ENCODE peak calls at places on chromosomes 11 and 22, in four cellular contexts. Z is HepG2, K is GM12878, N is K562. C is an unnamed sample.

GRCh38 chr11:105588001-105588400 is 21.9 kb upstream of the GRIA4 start:
- DNase-seq in Z (no peak), N (no peak), K (no peak), C (no peak)

GRCh38 chr11:68012843-68013610 is 2.9 kb downstream of the ALDH3B1 start:
- DNase-seq in K (no peak), N (no peak), Z (peak), C (no peak)

GRCh38 chr22:37244922-37245722 is 1.1 kb upstream of the RAC2 start:
- DNase-seq in N (no peak), K (no peak), Z (no peak), C (no peak)

GRCh38 chr22:49608660-49609059 is 219.0 kb downstream of the BRD1 start:
- DNase-seq in Z (no peak), N (no peak), K (no peak), C (no peak)

GRCh38 chr11:93497575-93497974 is 45.6 kb downstream of the SMCO4 start:
- DNase-seq in K (no peak), Z (no peak), N (no peak), C (no peak)

GRCh38 chr11:32949739-32950138 is 57.1 kb downstream of the QSER1 start:
- DNase-seq in Z (no peak), K (no peak), N (no peak), C (no peak)

GRCh38 chr22:48782817-48783511 is 1044.7 kb downstream of the BRD1 start:
- DNase-seq in K (no peak), N (peak), Z (no peak), C (peak)

GRCh38 chr11:45385423-45385822 is 99.3 kb upstream of the SYT13 start:
- DNase-seq in K (no peak), N (no peak), Z (no peak), C (no peak)

GRCh38 chr11:111845256-111846028 is 25.9 kb downstream of the ALG9 start:
- DNase-seq in N (no peak), Z (no peak), K (no peak), C (no peak)

GRCh38 chr11:95443386-95443785 is 212.4 kb upstream of the SESN3 start:
- DNase-seq in K (peak), N (peak), Z (peak), C (no peak)

GRCh38 chr11:68750197-68750987 is 928 bp downstream of the TESMIN start:
- DNase-seq in N (peak), K (no peak), Z (no peak), C (no peak)

GRCh38 chr11:118953265-118953664 is 2.8 kb upstream of the UPK2 start:
- DNase-seq in N (no peak), K (no peak), Z (no peak), C (peak)

GRCh38 chr11:69810289-69811118 is 8.7 kb downstream of the FGF3 start:
- DNase-seq in K (no peak), Z (no peak), N (no peak), C (no peak)

GRCh38 chr11:128862913-128863660 is 4.0 kb downstream of the KCNJ1 start:
- DNase-seq in N (no peak), Z (no peak), K (no peak), C (no peak)

GRCh38 chr22:42432020-42432596 is at the start of gene NFAM1:
- DNase-seq in N (no peak), Z (no peak), K (no peak), C (no peak)

GRCh38 chr11:70174846-70175764 is 28.0 kb upstream of the FADD start:
- DNase-seq in Z (no peak), K (no peak), N (no peak), C (no peak)

GRCh38 chr11:829116-829945 is 1.6 kb downstream of the CRACR2B start:
- DNase-seq in N (no peak), Z (no peak), K (no peak), C (no peak)

GRCh38 chr11:77027275-77027674 is 6.9 kb upstream of the B3GNT6 start:
- DNase-seq in Z (no peak), K (no peak), N (no peak), C (no peak)

GRCh38 chr22:27992294-27993165 is 73.5 kb upstream of the PITPNB start:
- DNase-seq in N (no peak), Z (no peak), K (no peak), C (no peak)

GRCh38 chr11:17036666-17037658 is 22.7 kb upstream of the PLEKHA7 start:
- DNase-seq in K (no peak), Z (peak), N (no peak), C (no peak)

GRCh38 chr11:47524200-47524874 is 28.6 kb downstream of the CELF1 start:
- DNase-seq in K (no peak), N (no peak), Z (no peak), C (peak)

GRCh38 chr22:49583886-49584505 is 243.7 kb downstream of the BRD1 start:
- DNase-seq in Z (no peak), N (no peak), K (no peak), C (peak)

GRCh38 chr11:74754507-74755255 is 6.0 kb downstream of the RNF169 start:
- DNase-seq in N (no peak), K (peak), Z (no peak), C (no peak)

GRCh38 chr11:22666700-22667439 is 459 bp downstream of the GAS2 start:
- DNase-seq in Z (peak), K (no peak), N (no peak), C (peak)

GRCh38 chr22:37101311-37102063 is 8.0 kb downstream of the TMPRSS6 start:
- DNase-seq in N (no peak), K (no peak), Z (no peak), C (no peak)

GRCh38 chr11:93236741-93237675 is 39.2 kb upstream of the SLC36A4 start:
- DNase-seq in Z (peak), K (no peak), N (peak), C (peak)

GRCh38 chr11:7473702-7474101 is 11.6 kb upstream of the OLFML1 start:
- DNase-seq in Z (no peak), K (peak), N (no peak), C (no peak)

GRCh38 chr22:44489817-44490216 is 8.2 kb downstream of the RTL6 start:
- DNase-seq in N (no peak), Z (no peak), K (no peak), C (no peak)

GRCh38 chr11:134037093-134037908 is 31.6 kb upstream of the JAM3 start:
- DNase-seq in N (peak), Z (no peak), K (peak), C (peak)

GRCh38 chr22:22030493-22031182 is 48.1 kb upstream of the TOP3B start:
- DNase-seq in Z (peak), K (peak), N (peak), C (peak)

GRCh38 chr11:62443390-62444201 is 24.8 kb downstream of the SCGB1A1 start:
- DNase-seq in N (no peak), Z (no peak), K (no peak), C (peak)

GRCh38 chr11:119361056-119361787 is 14.7 kb upstream of the MFRP start:
- DNase-seq in Z (peak), K (no peak), N (peak), C (peak)

DNA sequence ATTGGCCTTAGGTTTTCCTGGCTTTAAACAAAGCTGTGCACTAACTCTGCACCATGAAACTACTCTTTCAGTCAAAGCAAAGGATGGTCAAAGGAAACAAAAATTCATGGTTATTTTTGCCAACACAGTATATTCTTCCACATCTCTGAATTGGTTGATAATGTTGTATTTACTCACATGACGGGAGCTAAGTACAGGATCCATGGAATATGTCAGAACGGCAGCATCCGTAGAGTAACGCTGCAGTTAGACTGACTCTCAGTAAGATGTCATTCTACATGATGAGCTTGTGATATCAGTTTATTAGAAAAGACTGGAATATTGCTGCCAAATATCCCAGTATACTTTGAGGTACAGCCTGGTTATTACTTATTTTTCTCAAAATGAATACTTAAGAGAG is 172.1 kb downstream of the PGR start:
- DNase-seq in K (no peak), Z (no peak), N (no peak), C (no peak)
- TF ChIP-seq ZBTB33 in K (no peak), Z (no peak), N (no peak), C (no peak)

DNA sequence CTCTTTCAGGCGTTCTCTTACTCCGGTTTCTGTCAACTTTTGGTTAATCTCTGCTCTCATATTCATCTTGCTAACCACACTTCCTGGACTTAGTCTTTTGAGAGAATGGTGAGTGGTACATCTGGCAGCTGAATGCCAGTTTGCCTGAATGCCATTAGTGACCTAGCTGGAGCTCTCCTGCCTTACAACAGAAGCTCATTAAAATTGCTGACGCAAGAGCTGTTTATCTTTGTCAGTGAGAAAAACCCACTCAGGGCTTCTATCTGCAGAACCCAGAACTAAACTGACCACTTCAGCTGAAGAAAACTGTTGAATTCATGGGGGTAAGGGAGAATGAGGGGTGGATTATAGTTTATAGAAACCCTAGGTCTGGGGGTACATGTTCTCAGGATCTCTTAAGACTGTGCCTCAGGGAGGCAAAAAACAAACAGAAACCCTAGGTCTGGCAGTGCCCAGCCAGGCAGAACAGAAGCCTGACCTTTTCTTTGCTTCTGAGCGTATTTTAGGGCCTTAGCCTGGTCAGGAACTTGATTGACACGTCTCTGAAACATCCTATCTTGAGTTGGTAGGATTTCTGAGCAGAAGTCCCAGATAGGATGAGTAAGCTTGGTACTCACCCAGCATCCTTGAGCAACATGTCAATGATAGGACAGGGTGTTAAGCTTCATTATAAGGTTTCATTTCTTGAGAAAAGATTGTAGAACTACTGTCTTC is 52.8 kb upstream of the YWHAH start:
- DNase-seq in Z (no peak), N (peak), K (no peak), C (peak)
- TF ChIP-seq RFX5 in Z (no peak), N (no peak), K (no peak), C (no peak)

DNA sequence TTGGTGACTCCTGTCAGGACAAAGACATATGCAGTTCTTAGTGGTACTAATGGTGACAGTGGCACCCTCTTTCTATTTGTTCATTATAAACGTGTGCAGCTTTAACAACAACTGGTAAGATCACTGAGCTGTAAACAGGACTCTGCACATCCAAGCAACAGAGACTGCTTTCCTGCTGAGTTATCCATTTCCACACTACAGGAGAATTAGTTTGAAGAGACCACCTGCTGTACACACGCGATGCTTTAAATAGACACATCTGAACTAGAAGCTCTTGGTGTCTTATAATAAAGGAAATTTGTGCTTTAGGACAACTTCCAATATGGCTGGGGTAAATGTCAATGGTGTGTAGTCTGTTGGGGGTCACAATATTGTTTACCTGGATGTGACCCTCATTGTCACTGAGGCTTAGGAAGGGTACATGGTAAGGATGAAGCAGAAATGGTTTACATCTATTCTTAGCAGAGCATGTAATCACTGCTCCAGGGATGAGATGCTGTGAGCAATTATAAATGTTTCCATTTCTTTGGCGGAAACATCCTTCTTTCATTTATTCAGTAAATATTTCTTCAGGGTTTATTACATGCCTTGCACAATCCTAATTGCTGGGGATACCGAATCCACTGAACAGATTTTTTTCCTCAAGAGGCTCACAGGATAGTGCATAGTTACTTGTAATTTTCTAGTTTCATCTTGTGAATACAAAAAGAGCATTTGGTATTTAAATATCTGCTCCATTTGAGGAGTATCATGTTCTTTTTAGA is 354.0 kb upstream of the CCDC90B start:
- DNase-seq in N (no peak), Z (no peak), K (no peak), C (no peak)
- TF ChIP-seq REST in N (no peak), Z (no peak), K (no peak), C (no peak)

GRCh38 chr22:20758688-20759087 is 15.2 kb upstream of the SERPIND1 start:
- DNase-seq in N (no peak), Z (peak), K (no peak), C (peak)
- TF ChIP-seq ZBTB33 in N (no peak), Z (no peak), K (no peak), C (no peak)

DNA sequence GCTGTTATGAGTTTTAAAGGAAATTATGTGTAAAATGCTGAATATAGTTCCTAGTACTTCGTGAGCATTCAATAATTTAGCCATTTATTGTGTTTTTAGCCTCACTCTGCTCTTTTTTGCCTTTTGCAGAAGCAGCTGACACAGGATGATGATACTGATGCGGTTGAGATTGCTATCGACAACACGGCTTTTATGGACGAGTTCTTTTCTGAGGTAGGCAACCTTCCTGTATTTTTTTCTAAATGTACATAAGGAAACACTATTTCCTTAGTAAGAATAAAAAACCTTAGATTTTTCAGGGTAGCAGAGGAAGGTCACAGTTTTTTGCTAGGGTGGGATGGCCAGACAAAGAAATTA is 17.9 kb downstream of the STX3 start:
- DNase-seq in K (no peak), Z (no peak), N (no peak), C (no peak)
- TF ChIP-seq RFX5 in K (no peak), Z (no peak), N (no peak), C (no peak)

GRCh38 chr11:63869171-63869591 is 30.3 kb downstream of the MARK2 start:
- DNase-seq in Z (no peak), N (no peak), K (no peak), C (no peak)

GRCh38 chr11:63868399-63869064 is 29.6 kb downstream of the MARK2 start:
- DNase-seq in K (no peak), N (no peak), Z (no peak), C (no peak)

GRCh38 chr11:63862923-63863322 is 24.0 kb downstream of the MARK2 start:
- DNase-seq in Z (peak), K (no peak), N (no peak), C (no peak)

GRCh38 chr11:63867511-63867910 is 28.6 kb downstream of the MARK2 start:
- DNase-seq in Z (no peak), N (no peak), K (no peak), C (no peak)

DNA sequence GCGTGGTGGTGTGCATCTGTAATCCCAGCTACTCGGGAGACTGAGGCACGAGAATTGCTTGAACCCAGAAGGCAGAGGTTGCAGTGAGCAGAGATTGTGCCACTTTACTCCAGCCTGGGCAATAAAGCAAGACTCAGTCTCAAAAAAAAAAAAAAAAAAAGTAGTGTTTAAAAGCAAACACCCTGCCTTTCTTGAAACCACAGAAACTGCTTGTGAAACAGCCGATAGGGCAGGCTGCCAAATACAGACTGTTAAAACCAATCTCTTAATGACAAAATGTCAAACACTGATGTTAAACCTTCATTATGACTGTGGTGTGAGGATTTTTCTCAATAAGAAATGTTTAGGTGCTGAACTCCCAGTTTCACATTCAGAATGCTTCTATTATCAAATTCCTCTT is 27.3 kb downstream of the MARK2 start:
- DNase-seq in K (peak), Z (no peak), N (no peak), C (no peak)
- TF ChIP-seq REST in K (no peak), Z (no peak), N (no peak), C (no peak)

GRCh38 chr11:66478823-66479740 is 1.2 kb upstream of the DPP3 start:
- DNase-seq in K (no peak), Z (peak), N (peak), C (peak)

GRCh38 chr11:66475349-66476172 is 4.7 kb upstream of the DPP3 start:
- DNase-seq in Z (no peak), K (no peak), N (no peak), C (no peak)

GRCh38 chr11:66477256-66478201 is 2.7 kb upstream of the DPP3 start:
- DNase-seq in Z (no peak), N (no peak), K (no peak), C (no peak)

GRCh38 chr11:66476173-66476840 is 3.9 kb upstream of the DPP3 start:
- DNase-seq in N (no peak), Z (no peak), K (no peak), C (no peak)

DNA sequence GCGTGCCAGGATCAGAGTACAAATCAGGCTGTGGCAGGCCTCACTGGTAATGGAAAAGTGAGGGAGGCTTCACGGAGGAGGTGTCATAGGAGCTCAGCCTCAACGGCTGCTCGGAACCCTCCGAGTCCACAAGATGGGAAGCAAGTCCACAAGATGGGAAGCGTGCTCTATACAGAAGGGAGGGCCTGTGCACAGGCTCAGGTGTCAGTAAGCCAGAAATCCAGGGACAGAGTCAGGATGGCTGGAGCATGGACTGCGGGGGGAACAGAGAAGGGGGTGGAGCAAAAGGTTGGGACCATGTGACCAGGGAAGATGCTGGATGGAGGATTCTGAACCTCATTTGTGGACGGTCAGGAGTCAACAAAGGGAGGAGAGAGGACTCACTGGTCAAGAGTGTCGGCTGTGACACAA is 3.4 kb upstream of the DPP3 start:
- DNase-seq in K (no peak), N (no peak), Z (no peak), C (peak)
- TF ChIP-seq ZBTB33 in K (no peak), N (no peak), Z (no peak), C (no peak)

GRCh38 chr11:8503872-8504491 is 90.0 kb downstream of the STK33 start:
- DNase-seq in Z (peak), N (no peak), K (no peak), C (no peak)

DNA sequence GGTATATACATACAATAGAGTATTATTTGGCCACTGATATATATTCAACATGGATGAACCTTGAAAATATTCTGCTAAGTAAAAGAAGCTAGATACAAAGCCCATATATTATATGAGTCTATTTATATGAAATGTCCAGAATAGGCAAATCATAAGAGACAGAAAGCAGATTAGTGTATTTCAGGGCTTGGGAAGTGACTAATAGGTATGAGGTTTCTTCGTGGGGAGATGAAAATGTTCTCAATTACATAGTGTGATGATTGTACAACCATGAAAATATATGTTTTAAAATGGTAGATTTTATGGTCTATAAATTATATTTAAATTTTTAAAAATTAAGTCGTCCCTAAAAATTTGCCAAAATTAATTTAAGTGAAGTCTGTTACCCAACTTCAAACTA is 92.2 kb downstream of the STK33 start:
- DNase-seq in K (no peak), Z (no peak), N (no peak), C (no peak)
- TF ChIP-seq RFX5 in K (no peak), Z (no peak), N (no peak), C (no peak)

C was measured in SK-N-SH.